ENCODE peak calls at places on chromosomes 11 and 22, in ten cellular contexts. X is A549; T is sigmoid colon; U is omental fat pad; E is putamen; G is memory B cell; F is GM12891; N is stimulated activated CD4-positive, alpha-beta T cell treated with anti-CD3 and anti-CD28 coated beads, Interleukin-4, amount 100 ng/mL, for 24 hours; M is stimulated activated effector memory CD8-positive, alpha-beta T cell treated with anti-CD3 and anti-CD28 coated beads, Interleukin-12 subunit alpha, Interleukin-12 subunit beta, amount 100 ng/mL, for 72 hours; B is ACHN. W is an unnamed sample.
A peak's percentile ranks its signal among the peaks of the same experiment; 100 is the strongest.

GRCh38 chr11:47391077-47391583 is 12.8 kb upstream of the SPI1 start:
- DNase-seq in X (no peak), T (peak; percentile 77), U (no peak), E (no peak), G (no peak), F (no peak), N (no peak), M (no peak), B (no peak), W (no peak)

GRCh38 chr11:9896902-9897301 is 233.0 kb downstream of the SWAP70 start:
- DNase-seq in X (no peak), T (no peak), U (no peak), E (no peak), G (no peak), F (no peak), N (no peak), M (no peak), B (no peak), W (no peak)

GRCh38 chr11:35969089-35970046 is 25.5 kb downstream of the LDLRAD3 start:
- DNase-seq in X (no peak), T (no peak), U (no peak), E (no peak), G (no peak), F (no peak), N (no peak), M (no peak), B (no peak), W (no peak)

GRCh38 chr11:109641549-109641948 is 219.6 kb downstream of the C11orf87 start:
- DNase-seq in X (peak; percentile 0), T (no peak), U (no peak), E (no peak), G (no peak), F (no peak), N (no peak), M (no peak), B (peak; percentile 37), W (no peak)

GRCh38 chr11:69801513-69802335 is 17.5 kb downstream of the FGF3 start:
- DNase-seq in X (no peak), T (no peak), U (no peak), E (no peak), G (peak; percentile 16), F (no peak), N (peak; percentile 29), M (peak; percentile 64), B (peak; percentile 9), W (peak; percentile 16)

GRCh38 chr11:106466441-106467190 is 389.2 kb downstream of the AASDHPPT start:
- DNase-seq in X (no peak), T (no peak), U (no peak), E (no peak), G (no peak), F (no peak), N (no peak), M (no peak), B (no peak), W (no peak)

GRCh38 chr11:15933896-15934625 is 422.3 kb downstream of the SOX6 start:
- DNase-seq in X (no peak), T (no peak), U (no peak), E (no peak), G (no peak), F (no peak), N (no peak), M (no peak), B (no peak), W (no peak)

GRCh38 chr11:8566613-8567210 is 27.3 kb downstream of the STK33 start:
- DNase-seq in X (no peak), T (no peak), U (no peak), E (peak; percentile 32), G (no peak), F (no peak), N (no peak), M (no peak), B (peak; percentile 66), W (no peak)

GRCh38 chr11:69542314-69543168 is 61.1 kb downstream of the LINC01488 start:
- DNase-seq in X (no peak), T (peak; percentile 43), U (no peak), E (no peak), G (no peak), F (no peak), N (no peak), M (no peak), B (no peak), W (no peak)

GRCh38 chr11:117205211-117205818 is 6.1 kb downstream of the TAGLN start:
- DNase-seq in X (no peak), T (no peak), U (no peak), E (no peak), G (no peak), F (no peak), N (no peak), M (no peak), B (no peak), W (no peak)

GRCh38 chr11:130068986-130069683 is 559 bp upstream of the APLP2 start:
- DNase-seq in X (peak; percentile 47), T (peak; percentile 95), U (no peak), E (peak; percentile 71), G (no peak), F (no peak), N (no peak), M (no peak), B (peak; percentile 90), W (peak; percentile 54)

GRCh38 chr11:10742460-10743208 is 8.4 kb upstream of the CTR9 start:
- DNase-seq in X (no peak), T (no peak), U (no peak), E (no peak), G (no peak), F (no peak), N (peak; percentile 27), M (no peak), B (no peak), W (peak; percentile 26)

GRCh38 chr22:42697542-42698013 is 23.1 kb downstream of the A4GALT start:
- DNase-seq in X (peak; percentile 59), T (peak; percentile 97), U (no peak), E (no peak), G (no peak), F (no peak), N (no peak), M (no peak), B (peak; percentile 59), W (no peak)